ENCODE peak calls at places on chromosomes 12 and 14, in four cellular contexts. M is NCI-H345, A is GM13976, Y is left ventricle myocardium inferior. G is an unnamed sample.

GRCh38 chr12:119692410-119692809 is 24.5 kb downstream of the PRKAB1 start:
- DNase-seq in Y (no peak), A (no peak), M (no peak), G (no peak)

GRCh38 chr14:52877628-52878027 is 73.2 kb downstream of the FERMT2 start:
- DNase-seq in A (no peak), M (no peak), Y (no peak), G (no peak)

GRCh38 chr14:69153848-69154208 is 909 bp upstream of the DCAF5 start:
- DNase-seq in Y (peak), A (peak), M (no peak), G (no peak)

GRCh38 chr12:63802012-63802608 is 22.4 kb downstream of the RXYLT1 start:
- DNase-seq in Y (no peak), M (peak), A (no peak), G (no peak)

GRCh38 chr12:6377667-6377994 is 2.3 kb upstream of the SCNN1A start:
- DNase-seq in A (no peak), M (no peak), Y (no peak), G (no peak)

GRCh38 chr12:109277899-109278762 is 31.0 kb downstream of the FOXN4 start:
- DNase-seq in M (no peak), A (no peak), Y (no peak), G (no peak)

GRCh38 chr14:100664234-100664633 is 62.5 kb upstream of the DLK1 start:
- DNase-seq in M (no peak), Y (no peak), A (no peak), G (no peak)

GRCh38 chr12:94261119-94261518 is 112.7 kb downstream of the PLXNC1 start:
- DNase-seq in Y (no peak), A (no peak), M (no peak), G (peak)

GRCh38 chr12:86669010-86669409 is 412.8 kb upstream of the MGAT4C start:
- DNase-seq in A (no peak), Y (no peak), M (no peak), G (no peak)

GRCh38 chr14:94110552-94111181 is at the start of gene IFI27:
- DNase-seq in Y (peak), M (no peak), A (no peak), G (no peak)

GRCh38 chr14:102279688-102280348 is 25.1 kb downstream of the MOK start:
- DNase-seq in Y (no peak), M (no peak), A (no peak), G (no peak)

GRCh38 chr14:95106966-95107365 is 50.4 kb downstream of the DICER1 start:
- DNase-seq in A (no peak), M (no peak), Y (no peak), G (no peak)

GRCh38 chr12:58295268-58295667 is 353.9 kb downstream of the ATP23 start:
- DNase-seq in M (no peak), A (no peak), Y (no peak), G (no peak)

GRCh38 chr12:109124878-109125648 is 8.7 kb downstream of the ACACB start:
- DNase-seq in Y (no peak), M (no peak), A (no peak), G (no peak)

GRCh38 chr12:29164477-29165163 is 15.5 kb downstream of the FAR2 start:
- DNase-seq in M (no peak), A (peak), Y (no peak), G (no peak)

GRCh38 chr14:97499790-97500481 is 702.8 kb downstream of the VRK1 start:
- DNase-seq in A (no peak), Y (no peak), M (no peak), G (no peak)

G was measured in NT2/D1.